ENCODE peak calls at places on chromosomes 12 and 14, in ten cellular contexts. A, K, J, Z, M, P, X, H, S and I are unnamed samples.
A peak's percentile ranks its signal among the peaks of the same experiment; 100 is the strongest.

GRCh38 chr14:102666635-102667034 is 74.2 kb downstream of the RCOR1 start:
- DNase-seq in A (peak; percentile 41), K (no peak), J (no peak), Z (no peak), M (no peak), P (no peak), X (no peak), H (peak; percentile 23), S (no peak), I (no peak)

GRCh38 chr14:75257241-75257640 is 21.4 kb upstream of the FOS start:
- DNase-seq in A (no peak), K (no peak), J (no peak), Z (no peak), M (no peak), P (no peak), X (no peak), H (no peak), S (no peak), I (no peak)

GRCh38 chr12:130014485-130014807 is 110.6 kb upstream of the TMEM132D start:
- DNase-seq in A (no peak), K (peak; percentile 43), J (no peak), Z (peak; percentile 43), M (no peak), P (no peak), X (no peak), H (no peak), S (no peak), I (no peak)

GRCh38 chr12:126608607-126609175 is 1543.5 kb downstream of the AACS start:
- DNase-seq in A (peak; percentile 2), K (no peak), J (no peak), Z (no peak), M (no peak), P (no peak), X (no peak), H (peak; percentile 28), S (no peak), I (no peak)

GRCh38 chr12:107929436-107929835 is 154.9 kb downstream of the ASCL4 start:
- DNase-seq in A (peak; percentile 32), K (peak; percentile 38), J (no peak), Z (peak; percentile 71), M (peak; percentile 40), P (no peak), X (no peak), H (peak; percentile 14), S (no peak), I (no peak)

GRCh38 chr14:50013198-50013918 is 103.0 kb downstream of the VCPKMT start:
- DNase-seq in A (peak; percentile 50), K (no peak), J (no peak), Z (no peak), M (no peak), P (no peak), X (no peak), H (no peak), S (no peak), I (no peak)

GRCh38 chr14:99879401-99880295 is 86.4 kb downstream of the EML1 start:
- DNase-seq in A (peak; percentile 90), K (no peak), J (no peak), Z (no peak), M (no peak), P (no peak), X (no peak), H (peak; percentile 85), S (no peak), I (no peak)

GRCh38 chr14:71372411-71372838 is 465.2 kb downstream of the PCNX1 start:
- DNase-seq in A (peak; percentile 86), K (no peak), J (no peak), Z (peak; percentile 76), M (no peak), P (no peak), X (no peak), H (peak; percentile 68), S (no peak), I (no peak)

GRCh38 chr14:74508292-74508731 is 14.7 kb downstream of the ISCA2 start:
- DNase-seq in A (no peak), K (peak; percentile 55), J (no peak), Z (peak; percentile 81), M (no peak), P (no peak), X (no peak), H (no peak), S (no peak), I (peak; percentile 58)

GRCh38 chr12:97308576-97309198 is 153.9 kb upstream of the RMST start:
- DNase-seq in A (peak; percentile 54), K (peak; percentile 55), J (no peak), Z (peak; percentile 57), M (no peak), P (no peak), X (no peak), H (peak; percentile 37), S (no peak), I (no peak)

GRCh38 chr14:92494512-92494911 is 19.1 kb upstream of the RIN3 start:
- DNase-seq in A (no peak), K (no peak), J (no peak), Z (no peak), M (no peak), P (no peak), X (no peak), H (no peak), S (no peak), I (no peak)

GRCh38 chr12:92493816-92494215 is 209.0 kb upstream of the PLEKHG7 start:
- DNase-seq in A (no peak), K (no peak), J (no peak), Z (no peak), M (no peak), P (no peak), X (no peak), H (no peak), S (no peak), I (no peak)

GRCh38 chr12:52772727-52773126 is 4.4 kb downstream of the KRT76 start:
- DNase-seq in A (no peak), K (no peak), J (no peak), Z (no peak), M (no peak), P (no peak), X (no peak), H (no peak), S (no peak), I (no peak)

GRCh38 chr14:79544671-79545070 is 666.6 kb downstream of the DIO2 start:
- DNase-seq in A (peak; percentile 92), K (no peak), J (no peak), Z (peak; percentile 33), M (no peak), P (no peak), X (no peak), H (peak; percentile 38), S (no peak), I (no peak)

GRCh38 chr14:50750323-50750722 is 80.6 kb downstream of the NIN start:
- DNase-seq in A (no peak), K (no peak), J (no peak), Z (no peak), M (no peak), P (no peak), X (no peak), H (no peak), S (no peak), I (no peak)

GRCh38 chr14:73591690-73592448 is at the start of gene ACOT4:
- DNase-seq in A (peak; percentile 36), K (peak; percentile 28), J (no peak), Z (peak; percentile 88), M (peak; percentile 5), P (no peak), X (no peak), H (no peak), S (peak; percentile 40), I (no peak)

GRCh38 chr12:64737539-64737938 is 21.7 kb downstream of the GNS start:
- DNase-seq in A (no peak), K (no peak), J (no peak), Z (peak; percentile 63), M (peak; percentile 6), P (no peak), X (no peak), H (no peak), S (peak; percentile 26), I (no peak)

GRCh38 chr12:117857632-117858274 is 111.0 kb downstream of the KSR2 start:
- DNase-seq in A (peak; percentile 45), K (peak; percentile 55), J (no peak), Z (peak; percentile 71), M (peak; percentile 6), P (no peak), X (peak; percentile 22), H (no peak), S (no peak), I (no peak)